ENCODE peak calls at places on chromosomes 16 and 17, in ten cellular contexts. X is esophagus muscularis mucosa; T is mesendoderm; P is thoracic aorta; U is AG04450; J is HAP-1; Q is heart right ventricle; F is GM23338; H is HFF-Myc; L is CD8-positive, alpha-beta T cell. Y is an unnamed sample.

GRCh38 chr17:75649687-75650086 is 16.5 kb downstream of the SMIM5 start:
- DNase-seq in T (no peak), F (no peak), X (no peak), L (no peak), P (no peak), H (no peak), Q (no peak), J (no peak), U (no peak), Y (no peak)

GRCh38 chr17:37490022-37490587 is 414 bp downstream of the DUSP14 start:
- DNase-seq in X (peak), T (peak), J (peak), F (peak), L (peak), P (no peak), H (no peak), Q (peak), U (no peak), Y (peak)

GRCh38 chr17:76138234-76138895 is 2.7 kb downstream of the FOXJ1 start:
- DNase-seq in U (no peak), T (peak), H (no peak), P (no peak), Q (no peak), F (peak), J (no peak), L (no peak), X (no peak), Y (no peak)

GRCh38 chr16:86170720-86171119 is 271.8 kb downstream of the IRF8 start:
- DNase-seq in U (no peak), H (no peak), F (no peak), T (no peak), P (no peak), Q (no peak), L (no peak), J (no peak), X (no peak), Y (no peak)

GRCh38 chr16:86322840-86323239 is 187.5 kb upstream of the FOXF1 start:
- DNase-seq in X (no peak), F (no peak), Q (no peak), L (no peak), H (no peak), J (no peak), U (no peak), T (no peak), P (no peak), Y (no peak)

GRCh38 chr17:14843086-14843795 is 421.9 kb downstream of the PMP22 start:
- DNase-seq in T (no peak), J (no peak), P (no peak), U (no peak), F (no peak), X (no peak), H (no peak), L (no peak), Q (no peak), Y (no peak)

GRCh38 chr17:81403671-81404534 is 8.6 kb downstream of the BAHCC1 start:
- DNase-seq in P (no peak), L (no peak), F (no peak), H (no peak), Q (no peak), U (no peak), J (no peak), X (no peak), T (peak), Y (no peak)

GRCh38 chr16:57742543-57742942 is 7.0 kb downstream of the KATNB1 start:
- DNase-seq in J (no peak), F (no peak), Q (no peak), X (no peak), H (no peak), P (no peak), U (no peak), L (no peak), T (peak), Y (no peak)

GRCh38 chr17:10620823-10621222 is 36.3 kb downstream of the MYH3 start:
- DNase-seq in X (no peak), L (no peak), Q (no peak), T (no peak), P (no peak), J (no peak), H (no peak), F (no peak), U (no peak), Y (no peak)

GRCh38 chr16:84832488-84833141 is 12.8 kb downstream of the CRISPLD2 start:
- DNase-seq in X (peak), T (no peak), J (no peak), U (peak), Q (peak), L (no peak), F (no peak), P (peak), H (peak), Y (peak)

DNA sequence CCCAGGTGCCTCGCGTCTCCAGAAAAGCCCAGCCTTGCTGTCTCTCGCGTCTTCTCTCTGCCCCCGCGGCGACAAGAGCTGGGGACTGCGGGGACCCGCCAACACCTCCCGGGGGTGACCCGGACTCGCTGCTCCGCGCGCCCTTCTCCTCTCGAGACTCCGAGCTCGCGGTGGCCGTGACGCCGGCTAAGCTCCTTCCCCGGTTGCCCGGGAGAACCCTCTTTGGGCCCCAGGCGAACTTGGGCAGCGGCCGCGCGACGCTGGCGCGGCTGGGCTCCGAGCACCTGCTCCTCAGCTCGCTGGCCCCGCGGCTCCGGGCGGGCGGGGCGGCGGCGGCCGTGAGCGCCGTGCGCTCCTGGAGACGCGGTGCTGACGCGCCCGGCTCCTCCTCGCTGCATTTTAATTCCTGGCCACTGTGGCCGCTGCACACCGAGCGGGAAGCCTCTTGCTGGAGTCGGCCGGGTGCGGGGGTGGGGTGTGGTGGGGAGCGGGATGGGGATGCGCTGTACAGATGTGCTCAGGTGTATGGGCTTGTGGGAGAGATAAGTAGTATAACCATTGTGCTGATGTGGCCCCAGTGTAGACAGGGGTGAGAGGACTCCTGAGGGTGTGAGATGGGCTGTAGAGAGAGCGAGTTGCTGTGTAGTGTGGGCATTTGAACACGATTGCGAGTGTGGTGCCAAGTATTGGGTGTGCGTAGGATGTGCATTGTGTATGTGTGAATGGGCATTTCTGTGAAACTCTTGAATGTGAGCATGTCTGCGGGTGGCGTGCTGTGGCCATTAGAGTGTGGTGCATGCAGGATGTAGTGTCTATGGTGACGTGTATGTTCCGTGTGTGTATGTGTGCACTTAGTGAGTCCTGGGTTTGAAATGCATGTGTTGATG is at the start of gene ASIC2:
- DNase-seq in L (no peak), T (peak), H (no peak), U (no peak), Q (no peak), J (no peak), F (peak), P (no peak), X (no peak), Y (no peak)
- H3K4me3 ChIP-seq in L (no peak), T (no peak), H (no peak), U (peak), Q (peak), J (no peak), F (peak), P (peak), X (peak), Y (no peak)

GRCh38 chr16:67108931-67109406 is 772 bp upstream of the PHAF1 start:
- DNase-seq in X (no peak), P (no peak), U (no peak), L (no peak), Q (no peak), F (no peak), H (no peak), T (no peak), J (no peak), Y (no peak)
- H3K4me3 ChIP-seq in X (peak), P (peak), U (peak), L (peak), Q (peak), F (peak), H (peak), T (peak), J (peak), Y (peak)

DNA sequence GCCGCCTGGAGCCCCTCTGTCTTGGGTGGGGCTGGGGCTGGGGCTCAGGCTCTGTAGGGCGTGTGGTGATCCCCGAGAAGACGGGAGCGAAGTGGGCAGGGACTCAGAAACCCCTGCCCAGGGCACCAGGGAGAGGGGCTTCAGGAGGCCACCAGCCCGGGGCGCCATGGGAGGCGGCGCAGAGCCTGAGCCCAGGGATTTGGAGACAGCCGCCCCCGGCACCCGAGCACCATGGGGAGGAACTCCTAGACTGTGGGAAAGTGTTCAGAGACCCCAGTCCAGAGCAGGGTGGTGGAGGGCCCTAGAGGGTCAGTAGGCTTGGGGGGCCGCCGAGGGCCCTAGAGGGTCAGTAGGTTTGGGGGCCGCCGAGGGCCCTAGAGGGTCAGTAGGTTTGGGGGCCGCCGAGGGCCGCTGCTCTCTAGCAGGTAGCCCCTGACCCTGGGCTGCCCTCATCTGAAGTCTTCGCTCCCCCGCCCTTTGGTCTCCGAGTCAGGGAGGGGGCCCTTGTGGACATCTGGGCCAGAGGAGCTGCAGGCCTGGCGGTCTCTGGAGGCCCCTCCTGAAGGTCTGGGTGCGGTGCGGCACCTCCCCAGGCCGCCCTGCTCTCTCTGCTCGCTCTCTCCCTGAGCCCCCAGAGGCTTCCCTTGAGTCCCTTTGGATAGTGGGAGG is 734 bp downstream of the ARHGDIG start:
- DNase-seq in T (no peak), L (no peak), H (no peak), P (no peak), X (no peak), F (no peak), Q (no peak), U (no peak), J (no peak), Y (no peak)
- H3K4me3 ChIP-seq in T (no peak), L (no peak), H (peak), P (peak), X (peak), F (peak), Q (peak), U (no peak), J (peak), Y (no peak)

DNA sequence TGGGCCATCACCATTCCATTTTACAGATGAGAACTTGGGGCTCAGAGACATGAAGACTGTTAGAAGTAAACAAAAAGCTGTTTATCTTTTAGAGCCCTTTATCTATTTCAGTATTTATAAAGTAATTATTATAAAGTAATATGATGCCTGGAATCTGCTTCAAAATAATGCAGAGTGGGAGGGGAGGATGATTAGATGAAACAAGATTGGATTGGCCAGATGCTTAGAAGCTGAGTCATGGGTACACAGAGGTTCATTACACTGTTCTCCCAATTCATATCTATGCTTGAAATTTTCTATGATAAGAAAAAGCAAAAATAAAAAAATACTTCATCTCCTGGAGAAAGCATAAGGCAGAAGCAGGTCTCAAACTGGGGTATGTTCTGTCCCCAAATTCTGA is 29.4 kb downstream of the TOM1L2 start:
- DNase-seq in H (no peak), J (no peak), X (no peak), P (no peak), Q (no peak), U (no peak), T (peak), F (no peak), L (no peak), Y (peak)
- H3K4me3 ChIP-seq in H (no peak), J (no peak), X (no peak), P (no peak), Q (no peak), U (no peak), T (no peak), F (no peak), L (no peak), Y (no peak)